ENCODE peak calls at places on chromosomes 12 and 14, in six cellular contexts. U is transverse colon, C is body of pancreas, W is A549, A is ovary, D is uterus. X is an unnamed sample.

GRCh38 chr12:31203261-31203660 is 122.7 kb downstream of the SINHCAF start:
- DNase-seq in W (no peak), C (no peak), D (no peak), U (no peak), A (no peak), X (no peak)

GRCh38 chr12:54424232-54424631 is 5.2 kb upstream of the ITGA5 start:
- DNase-seq in C (no peak), W (no peak), A (no peak), U (no peak), D (no peak), X (no peak)

GRCh38 chr12:74980510-74980909 is 229.1 kb downstream of the KCNC2 start:
- DNase-seq in C (no peak), A (no peak), W (peak), D (no peak), U (no peak), X (no peak)

GRCh38 chr12:109310247-109311125 is 1.4 kb upstream of the FOXN4 start:
- DNase-seq in U (no peak), A (no peak), D (no peak), W (no peak), C (no peak), X (no peak)

GRCh38 chr14:52267501-52268190 is at the start of gene PTGDR:
- DNase-seq in U (peak), C (peak), D (no peak), A (peak), W (no peak), X (peak)

GRCh38 chr14:24279301-24280186 is 8.1 kb upstream of the RABGGTA start:
- DNase-seq in C (peak), A (no peak), U (no peak), W (peak), D (no peak), X (no peak)

GRCh38 chr14:102279688-102280348 is 25.1 kb downstream of the MOK start:
- DNase-seq in D (no peak), C (peak), W (peak), U (no peak), A (no peak), X (no peak)

GRCh38 chr12:57614178-57614947 is 3.1 kb downstream of the ARHGEF25 start:
- DNase-seq in U (no peak), A (no peak), D (peak), W (peak), C (no peak), X (peak)

GRCh38 chr12:48996794-48997718 is 2.1 kb downstream of the DDN start:
- DNase-seq in A (peak), U (peak), W (peak), C (peak), D (peak), X (peak)

DNA sequence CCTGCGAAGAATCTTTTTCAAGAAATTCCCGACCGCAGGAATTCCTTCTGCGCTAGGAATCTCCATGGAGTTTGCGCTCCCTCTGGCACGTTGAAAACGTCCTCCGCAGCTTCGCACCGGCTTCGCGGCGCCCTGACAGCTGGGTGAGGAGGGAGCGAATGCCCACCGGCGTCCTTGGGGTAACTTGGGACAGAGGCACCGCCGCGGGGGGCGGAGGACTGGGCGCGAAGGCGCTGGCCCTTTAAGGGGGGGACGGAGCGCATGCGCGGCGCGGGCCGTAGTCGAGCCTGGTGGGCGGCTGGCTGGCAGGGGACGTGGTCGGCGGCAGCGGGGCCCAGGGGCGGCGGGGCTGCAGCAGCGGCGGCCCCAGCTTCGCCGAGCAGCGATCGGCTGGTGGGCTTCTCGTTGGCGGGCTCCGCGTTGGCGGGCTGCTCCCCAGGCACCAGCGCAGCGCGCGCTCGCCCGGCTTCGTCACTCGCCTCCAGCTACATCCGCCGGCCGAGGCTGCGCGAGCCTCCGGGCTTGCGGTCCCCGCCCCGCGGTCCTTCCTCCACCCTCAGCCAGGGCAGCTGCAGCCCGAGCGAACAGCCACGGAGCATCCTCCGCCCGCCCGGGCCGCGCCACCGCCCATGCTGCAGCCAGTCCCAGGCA is at the start of gene VASH1:
- DNase-seq in W (peak), A (peak), U (peak), D (no peak), C (peak), X (peak)
- H3K27ac ChIP-seq in W (peak), A (peak), U (peak), D (peak), C (no peak), X (peak)

GRCh38 chr14:74616507-74616906 is 4.5 kb upstream of the LTBP2 start:
- DNase-seq in C (peak), D (no peak), W (peak), A (no peak), U (no peak), X (no peak)
- TF ChIP-seq POLR2A in C (no peak), D (no peak), W (no peak), A (no peak), U (no peak), X (no peak)

DNA sequence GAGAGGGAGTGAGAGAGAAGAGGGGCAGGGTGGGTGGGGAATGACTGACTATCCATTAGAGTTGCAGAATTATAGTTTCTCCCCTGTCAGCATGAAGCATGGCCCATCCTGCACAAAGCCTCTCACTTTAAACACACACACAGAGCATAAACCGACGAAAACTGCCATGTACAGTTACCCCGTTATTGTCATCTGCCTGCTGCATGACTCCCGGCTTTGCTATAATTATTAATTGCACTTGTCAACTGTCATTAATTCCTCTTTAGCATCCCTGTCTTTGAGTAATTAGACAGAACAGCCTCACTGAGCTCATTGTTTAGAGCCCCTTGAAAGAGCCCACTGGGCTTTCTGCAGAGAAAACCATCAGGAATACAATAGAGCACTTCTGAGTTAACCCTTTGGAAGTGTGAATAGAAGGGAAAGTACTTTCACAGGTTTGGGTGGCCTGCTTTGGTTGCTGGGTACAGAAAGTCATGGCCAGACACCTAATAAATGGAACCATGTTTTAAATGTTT is 307.2 kb upstream of the SOX5 start:
- DNase-seq in W (no peak), D (no peak), A (no peak), C (no peak), U (no peak), X (no peak)
- H3K4me3 ChIP-seq in W (no peak), D (no peak), A (no peak), C (no peak), U (no peak), X (no peak)

DNA sequence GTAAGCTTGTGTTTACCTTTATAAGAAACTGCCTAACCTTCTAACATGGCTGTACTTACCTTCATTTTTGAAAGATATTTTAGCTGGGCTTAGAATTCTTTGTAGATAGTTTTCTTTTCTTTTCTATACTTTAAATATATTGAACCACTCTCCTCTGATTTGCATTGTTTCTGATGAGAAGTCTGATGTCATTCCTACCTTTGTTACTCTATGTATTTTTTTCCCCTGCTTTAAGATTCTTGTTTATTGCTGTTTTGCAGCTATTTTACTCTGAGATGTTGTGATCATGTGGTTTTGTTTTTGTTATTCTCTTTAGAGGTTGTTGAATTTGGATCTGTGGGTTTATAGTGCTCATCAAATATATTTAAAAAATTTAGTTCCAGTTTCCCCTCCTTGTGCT is 31.8 kb downstream of the CNOT2 start:
- DNase-seq in D (no peak), W (no peak), U (no peak), C (no peak), A (no peak), X (no peak)
- H3K27ac ChIP-seq in D (no peak), W (no peak), U (no peak), C (no peak), A (no peak), X (no peak)

GRCh38 chr14:103710771-103711392 is 4.4 kb downstream of the XRCC3 start:
- DNase-seq in C (no peak), A (no peak), U (peak), W (no peak), D (no peak), X (no peak)

GRCh38 chr14:103713304-103714062 is 1.8 kb downstream of the XRCC3 start:
- DNase-seq in W (no peak), A (no peak), U (no peak), C (no peak), D (no peak), X (no peak)

GRCh38 chr14:103709814-103710213 is 5.4 kb downstream of the XRCC3 start:
- DNase-seq in D (no peak), W (no peak), C (no peak), U (no peak), A (no peak), X (no peak)

GRCh38 chr14:103712633-103713247 is 2.5 kb downstream of the XRCC3 start:
- DNase-seq in U (no peak), C (no peak), A (no peak), W (no peak), D (no peak), X (no peak)

GRCh38 chr14:103711516-103712431 is 3.5 kb downstream of the XRCC3 start:
- DNase-seq in W (no peak), D (peak), C (peak), U (peak), A (no peak), X (no peak)
- TF ChIP-seq POLR2A in W (no peak), D (no peak), C (no peak), U (peak), A (no peak), X (no peak)

GRCh38 chr14:73234029-73234428 is 3.3 kb upstream of the PAPLN start:
- DNase-seq in U (no peak), C (no peak), D (no peak), A (no peak), W (no peak), X (no peak)

GRCh38 chr14:73235531-73236155 is 1.7 kb upstream of the PAPLN start:
- DNase-seq in U (no peak), D (no peak), C (no peak), W (no peak), A (peak), X (no peak)

GRCh38 chr14:73236157-73236556 is 1.1 kb upstream of the PAPLN start:
- DNase-seq in W (no peak), D (no peak), A (peak), C (no peak), U (no peak), X (no peak)

GRCh38 chr14:73233564-73233963 is 3.7 kb upstream of the PAPLN start:
- DNase-seq in U (no peak), A (no peak), W (no peak), D (no peak), C (no peak), X (no peak)

GRCh38 chr14:73234586-73235394 is 2.5 kb upstream of the PAPLN start:
- DNase-seq in A (peak), W (no peak), C (no peak), U (no peak), D (no peak), X (no peak)
- H3K4me3 ChIP-seq in A (no peak), W (no peak), C (no peak), U (no peak), D (no peak), X (no peak)

GRCh38 chr14:54116972-54117371 is 160.3 kb upstream of the BMP4 start:
- DNase-seq in U (no peak), C (no peak), W (no peak), A (no peak), D (no peak), X (no peak)

GRCh38 chr14:54117924-54118323 is 161.3 kb upstream of the BMP4 start:
- DNase-seq in U (no peak), C (no peak), D (no peak), A (no peak), W (no peak), X (no peak)

GRCh38 chr14:54114941-54115340 is 158.3 kb upstream of the BMP4 start:
- DNase-seq in C (no peak), W (no peak), A (no peak), U (no peak), D (no peak), X (no peak)

GRCh38 chr14:54117401-54117800 is 160.8 kb upstream of the BMP4 start:
- DNase-seq in D (no peak), C (no peak), U (no peak), W (no peak), A (no peak), X (no peak)

DNA sequence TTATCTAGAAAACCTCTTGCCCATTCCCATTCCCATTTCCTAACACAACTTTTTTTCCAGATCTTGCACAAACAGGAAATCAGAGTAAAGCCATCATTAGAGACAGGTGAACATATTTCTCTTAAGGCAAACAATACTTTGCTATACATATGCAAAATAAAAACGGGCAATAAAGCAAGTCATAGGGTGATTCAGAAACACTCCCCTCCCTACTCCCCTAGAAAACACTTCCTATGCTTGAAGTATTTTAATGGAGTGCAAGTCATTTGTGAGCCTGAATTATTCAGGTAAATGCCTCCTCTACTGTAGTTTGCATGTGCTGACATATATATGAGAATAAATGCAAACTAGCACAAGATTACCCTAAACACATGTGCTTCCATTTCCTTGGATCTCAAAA is 159.5 kb upstream of the BMP4 start:
- DNase-seq in C (no peak), D (no peak), A (no peak), W (no peak), U (no peak), X (no peak)
- H3K27ac ChIP-seq in C (no peak), D (no peak), A (no peak), W (no peak), U (no peak), X (no peak)

X was measured in Peyer's patch.